ENCODE peak calls at places on chromosome 16, in four cellular contexts. Q is esophagus muscularis mucosa, Y is breast epithelium, D is upper lobe of right lung. P is an unnamed sample.

GRCh38 chr16:5374184-5374583 is 276.6 kb upstream of the EEF2KMT start:
- DNase-seq in Q (no peak), D (no peak), Y (no peak), P (no peak)

GRCh38 chr16:8740775-8741355 is 56.6 kb downstream of the TMEM186 start:
- DNase-seq in D (no peak), Y (no peak), Q (no peak), P (no peak)

GRCh38 chr16:85173077-85173980 is 61.1 kb upstream of the CIBAR2 start:
- DNase-seq in D (no peak), Q (no peak), Y (no peak), P (no peak)

GRCh38 chr16:48829361-48829760 is 219.4 kb upstream of the N4BP1 start:
- DNase-seq in D (no peak), Y (no peak), Q (peak), P (no peak)

GRCh38 chr16:17437142-17437720 is 33.5 kb downstream of the XYLT1 start:
- DNase-seq in Q (no peak), D (no peak), Y (no peak), P (no peak)

GRCh38 chr16:58661199-58661830 is 23.3 kb downstream of the SLC38A7 start:
- DNase-seq in D (no peak), Y (no peak), Q (no peak), P (peak)

GRCh38 chr16:9226924-9227323 is 135.5 kb downstream of the HAPSTR1 start:
- DNase-seq in Q (no peak), D (no peak), Y (no peak), P (no peak)

GRCh38 chr16:22670551-22670970 is 143.4 kb upstream of the HS3ST2 start:
- DNase-seq in Q (no peak), Y (no peak), D (no peak), P (no peak)

GRCh38 chr16:17459903-17460521 is 10.7 kb downstream of the XYLT1 start:
- DNase-seq in D (no peak), Y (no peak), Q (no peak), P (no peak)

GRCh38 chr16:31167315-31167714 is 12.6 kb upstream of the FUS start:
- DNase-seq in Q (no peak), Y (no peak), D (no peak), P (no peak)

GRCh38 chr16:31202402-31203385 is at the start of gene PYCARD:
- DNase-seq in Q (no peak), Y (no peak), D (peak), P (no peak)

GRCh38 chr16:46830902-46831647 is at the start of gene C16orf87:
- DNase-seq in D (peak), Q (peak), Y (peak), P (peak)

GRCh38 chr16:46830417-46830901 is 521 bp downstream of the C16orf87 start:
- DNase-seq in Q (no peak), D (peak), Y (no peak), P (no peak)

GRCh38 chr16:46828292-46828691 is 2.7 kb downstream of the C16orf87 start:
- DNase-seq in D (no peak), Y (no peak), Q (no peak), P (no peak)

GRCh38 chr16:46826618-46827017 is 4.4 kb downstream of the C16orf87 start:
- DNase-seq in D (no peak), Y (no peak), Q (no peak), P (no peak)

DNA sequence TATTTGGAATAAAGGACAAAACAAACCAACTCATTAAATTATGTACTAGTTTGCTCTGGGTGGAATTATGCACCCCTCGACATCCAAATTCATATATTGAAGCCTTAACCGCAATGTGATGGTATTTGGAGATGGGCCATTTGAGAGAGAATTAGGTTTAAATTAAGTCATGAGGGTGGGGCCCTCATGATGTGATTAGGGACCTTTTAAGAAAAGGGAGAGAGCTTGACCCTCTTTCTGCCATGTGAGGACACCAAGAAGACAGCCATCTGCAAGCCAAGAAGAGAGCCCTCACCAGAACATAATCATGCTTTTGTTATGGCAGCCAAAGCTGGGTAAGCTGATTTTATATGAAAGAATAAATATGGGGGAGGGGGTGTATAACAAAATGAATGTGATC is 2.0 kb downstream of the C16orf87 start:
- DNase-seq in D (no peak), Q (no peak), Y (no peak), P (no peak)
- H3K4me3 ChIP-seq in D (no peak), Q (no peak), Y (no peak), P (peak)

GRCh38 chr16:87744750-87745514 is 20.9 kb downstream of the KLHDC4 start:
- DNase-seq in D (no peak), Q (no peak), Y (no peak), P (no peak)

GRCh38 chr16:87741700-87742415 is 23.9 kb downstream of the KLHDC4 start:
- DNase-seq in Y (no peak), Q (no peak), D (no peak), P (no peak)

GRCh38 chr16:87746178-87746577 is 19.6 kb downstream of the KLHDC4 start:
- DNase-seq in D (no peak), Y (no peak), Q (no peak), P (no peak)

GRCh38 chr16:87742781-87743490 is 22.9 kb downstream of the KLHDC4 start:
- DNase-seq in Y (no peak), Q (no peak), D (no peak), P (no peak)

GRCh38 chr16:87747626-87748025 is 18.2 kb downstream of the KLHDC4 start:
- DNase-seq in D (no peak), Y (no peak), Q (no peak), P (no peak)
- TF ChIP-seq CTCF in D (no peak), Y (no peak), Q (no peak), P (no peak)

GRCh38 chr16:4361033-4361943 is 10.2 kb upstream of the PAM16 start:
- DNase-seq in Q (no peak), D (no peak), Y (no peak), P (no peak)
- H3K4me3 ChIP-seq in Q (no peak), D (no peak), Y (no peak), P (no peak)

GRCh38 chr16:12906271-12906670 is 4.9 kb downstream of the SHISA9 start:
- DNase-seq in Q (peak), D (no peak), Y (no peak), P (no peak)
- TF ChIP-seq CTCF in Q (no peak), D (no peak), Y (no peak), P (no peak)

GRCh38 chr16:53528797-53529196 is 25.8 kb upstream of the AKTIP start:
- DNase-seq in Q (no peak), D (no peak), Y (no peak), P (no peak)

GRCh38 chr16:53529529-53529928 is 26.5 kb upstream of the AKTIP start:
- DNase-seq in D (no peak), Y (no peak), Q (no peak), P (no peak)

GRCh38 chr16:53534206-53534605 is 31.2 kb upstream of the AKTIP start:
- DNase-seq in Q (no peak), Y (no peak), D (no peak), P (no peak)

GRCh38 chr16:53530741-53531140 is 27.7 kb upstream of the AKTIP start:
- DNase-seq in Q (no peak), D (no peak), Y (no peak), P (no peak)

DNA sequence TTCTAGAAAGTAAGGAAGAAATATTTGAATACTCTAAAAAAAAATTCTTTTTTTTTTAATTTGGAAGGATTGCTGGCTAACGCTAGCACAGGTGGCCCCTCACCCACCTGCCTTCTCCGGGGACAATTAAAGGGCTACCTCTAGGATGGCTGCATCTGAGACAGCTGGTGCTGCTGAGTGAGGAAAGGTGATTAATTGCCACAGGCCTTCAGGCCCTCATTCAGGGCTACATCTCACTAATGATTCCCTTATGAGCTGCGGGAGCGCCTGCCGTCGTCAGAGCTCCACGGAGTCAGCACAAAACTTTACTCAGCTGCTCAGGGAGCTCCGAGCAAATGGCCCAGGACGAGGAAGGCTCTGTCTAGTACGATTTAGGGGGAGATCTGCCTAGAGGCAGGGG is 27.0 kb upstream of the AKTIP start:
- DNase-seq in Y (no peak), D (no peak), Q (no peak), P (no peak)
- H3K4me3 ChIP-seq in Y (no peak), D (no peak), Q (no peak), P (no peak)

GRCh38 chr16:16141141-16141540 is 82.2 kb downstream of the ABCC6 start:
- DNase-seq in Y (no peak), D (no peak), Q (no peak), P (no peak)

GRCh38 chr16:16143038-16143763 is 80.1 kb downstream of the ABCC6 start:
- DNase-seq in Y (no peak), D (no peak), Q (no peak), P (no peak)

GRCh38 chr16:16140537-16140936 is 82.8 kb downstream of the ABCC6 start:
- DNase-seq in Y (no peak), D (no peak), Q (no peak), P (no peak)

GRCh38 chr16:16143941-16144340 is 79.4 kb downstream of the ABCC6 start:
- DNase-seq in Q (no peak), Y (no peak), D (no peak), P (no peak)

DNA sequence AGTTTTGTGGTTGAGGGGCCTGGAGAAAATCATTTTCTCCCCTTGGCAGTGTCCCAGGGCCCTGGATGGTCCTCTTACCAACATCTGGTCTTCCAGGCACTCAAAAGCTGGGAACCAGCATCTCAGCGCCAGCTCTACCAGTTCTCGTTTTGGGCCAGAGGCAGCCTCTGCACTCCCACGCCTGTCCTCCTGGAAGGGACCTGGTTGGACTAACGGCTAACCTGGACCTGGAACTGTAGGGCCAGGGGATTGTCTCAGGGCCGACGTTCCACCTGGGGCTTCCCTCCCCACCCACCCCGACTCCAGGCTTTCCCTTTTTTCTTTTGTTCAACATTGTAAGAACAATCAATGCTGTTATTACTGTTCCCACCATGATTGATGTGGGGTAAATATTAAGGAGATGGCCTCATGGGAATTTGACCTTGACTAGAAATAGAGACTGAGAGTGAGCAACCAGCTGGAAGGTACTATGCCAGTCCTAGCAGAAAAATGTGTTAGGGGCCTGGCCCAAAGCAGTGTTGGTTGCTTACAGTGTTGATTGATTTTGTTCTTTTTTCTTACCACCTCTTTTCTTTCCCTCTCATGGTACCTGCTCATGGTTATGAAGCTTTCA is 81.4 kb downstream of the ABCC6 start:
- DNase-seq in Y (no peak), D (no peak), Q (no peak), P (no peak)
- TF ChIP-seq CTCF in Y (no peak), D (no peak), Q (no peak), P (no peak)

DNA sequence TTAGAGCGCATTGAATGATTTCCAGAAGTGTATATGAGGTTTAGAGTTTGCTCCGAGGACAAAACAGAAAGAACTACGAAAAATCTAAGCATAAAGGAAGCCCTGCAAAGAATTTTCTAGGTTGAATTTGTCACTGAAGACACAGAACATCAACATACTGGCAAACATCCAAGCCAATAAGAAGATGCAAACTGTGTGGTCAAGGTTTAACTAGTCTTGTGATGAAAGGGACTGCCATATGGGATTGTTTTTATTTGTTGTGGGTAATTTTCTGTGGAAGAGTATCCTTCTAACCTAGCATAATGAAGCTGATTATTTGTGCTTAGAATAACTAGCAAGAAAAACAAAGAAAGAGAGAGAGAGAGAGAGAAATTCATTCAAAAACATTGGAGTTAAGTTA is 492.0 kb upstream of the ERCC4 start:
- DNase-seq in D (no peak), Q (no peak), Y (no peak), P (no peak)
- H3K4me3 ChIP-seq in D (no peak), Q (no peak), Y (no peak), P (no peak)

DNA sequence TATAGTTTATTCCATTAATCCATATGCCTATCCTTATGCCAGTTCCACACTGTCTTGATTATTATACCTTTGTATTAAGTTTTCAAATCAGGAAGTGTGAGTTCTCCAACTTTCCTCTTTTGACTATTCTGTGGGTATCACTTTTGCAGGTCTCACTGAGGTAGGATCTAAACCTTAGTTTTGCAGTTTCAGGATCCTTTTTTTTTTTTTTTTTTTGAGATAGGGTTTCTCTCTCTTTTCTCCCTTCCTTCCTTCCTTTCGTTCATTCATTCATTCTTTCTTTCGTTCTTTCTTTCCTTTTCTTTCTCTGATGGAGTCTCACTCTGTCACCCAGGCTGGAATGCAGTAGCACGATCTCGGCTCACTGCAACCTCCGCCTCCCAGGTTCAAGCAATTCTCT is 71.6 kb downstream of the CHD9 start:
- DNase-seq in Y (no peak), D (no peak), Q (no peak), P (no peak)
- TF ChIP-seq CTCF in Y (no peak), D (no peak), Q (no peak), P (no peak)

P was measured in astrocyte of the cerebellum.